ENCODE peak calls at places on chromosomes 4 and X, in four cellular contexts. Y, Q, H and N are unnamed samples.

GRCh38 chr4:6469144-6469543 is 3.3 kb downstream of the PPP2R2C start:
- DNase-seq in Y (no peak), Q (no peak), H (no peak), N (no peak)

GRCh38 chrX:151004085-151004484 is 20.9 kb downstream of the HMGB3 start:
- DNase-seq in Y (no peak), Q (no peak), H (no peak), N (peak; percentile 32)

GRCh38 chr4:107292979-107293378 is 256.9 kb upstream of the DKK2 start:
- DNase-seq in Y (no peak), Q (no peak), H (no peak), N (no peak)

GRCh38 chrX:10146350-10146749 is 10.4 kb upstream of the CLCN4 start:
- DNase-seq in Y (no peak), Q (no peak), H (no peak), N (peak; percentile 12)

GRCh38 chr4:156388826-156389225 is 435.2 kb upstream of the CTSO start:
- DNase-seq in Y (peak; percentile 45), Q (peak; percentile 80), H (no peak), N (peak; percentile 70)

GRCh38 chrX:106740193-106740780 is 13.8 kb downstream of the RNF128 start:
- DNase-seq in Y (no peak), Q (no peak), H (no peak), N (no peak)

GRCh38 chr4:156347412-156348075 is 393.9 kb upstream of the CTSO start:
- DNase-seq in Y (peak; percentile 74), Q (peak; percentile 35), H (no peak), N (peak; percentile 25)

GRCh38 chr4:163693776-163694175 is 199.3 kb downstream of the TMA16 start:
- DNase-seq in Y (peak; percentile 92), Q (peak; percentile 72), H (no peak), N (no peak)

GRCh38 chr4:40980318-40980883 is 230.6 kb downstream of the NSUN7 start:
- DNase-seq in Y (no peak), Q (no peak), H (no peak), N (peak; percentile 29)

GRCh38 chr4:74023709-74024108 is 14.8 kb downstream of the CXCL3 start:
- DNase-seq in Y (no peak), Q (no peak), H (no peak), N (no peak)

GRCh38 chrX:122850326-122850725 is 333.8 kb upstream of the GRIA3 start:
- DNase-seq in Y (peak; percentile 43), Q (peak; percentile 16), H (no peak), N (no peak)

GRCh38 chrX:123424546-123424945 is 240.5 kb downstream of the GRIA3 start:
- DNase-seq in Y (peak; percentile 82), Q (peak; percentile 60), H (no peak), N (peak; percentile 66)

GRCh38 chrX:1601768-1602085 is 10.3 kb downstream of the AKAP17A start:
- DNase-seq in Y (no peak), Q (no peak), H (peak; percentile 35), N (no peak)

GRCh38 chr4:129545599-129546278 is 449.8 kb downstream of the C4orf33 start:
- DNase-seq in Y (peak; percentile 31), Q (peak; percentile 35), H (peak; percentile 67), N (no peak)

GRCh38 chrX:107573016-107573415 is 55.3 kb upstream of the PRPS1 start:
- DNase-seq in Y (no peak), Q (no peak), H (no peak), N (no peak)

GRCh38 chr4:33518852-33519251 is 2725.5 kb downstream of the ARAP2 start:
- DNase-seq in Y (no peak), Q (no peak), H (no peak), N (no peak)

GRCh38 chr4:5821665-5822358 is 71.1 kb downstream of the CRMP1 start:
- DNase-seq in Y (no peak), Q (no peak), H (no peak), N (no peak)

GRCh38 chr4:87961993-87962791 is 13.3 kb upstream of the SPP1 start:
- DNase-seq in Y (peak; percentile 60), Q (peak; percentile 66), H (no peak), N (peak; percentile 39)

GRCh38 chr4:94419956-94420355 is 31.8 kb upstream of the PDLIM5 start:
- DNase-seq in Y (peak; percentile 64), Q (peak; percentile 74), H (no peak), N (peak; percentile 33)

GRCh38 chr4:121706595-121707021 is 9.8 kb upstream of the ANXA5 start:
- DNase-seq in Y (peak; percentile 95), Q (peak; percentile 83), H (no peak), N (peak; percentile 93)

GRCh38 chr4:185309770-185310169 is 86.0 kb downstream of the LRP2BP start:
- DNase-seq in Y (no peak), Q (no peak), H (no peak), N (no peak)

GRCh38 chrX:121216979-121217378 is 169.6 kb downstream of the GLUD2 start:
- DNase-seq in Y (no peak), Q (no peak), H (no peak), N (no peak)

GRCh38 chrX:150357790-150358189 is 5.3 kb upstream of the MAMLD1 start:
- DNase-seq in Y (no peak), Q (no peak), H (no peak), N (no peak)

GRCh38 chr4:123943976-123944375 is 547.4 kb downstream of the SPRY1 start:
- DNase-seq in Y (no peak), Q (no peak), H (no peak), N (peak; percentile 34)

GRCh38 chr4:121829511-121829910 is 5.8 kb upstream of the CCNA2 start:
- DNase-seq in Y (no peak), Q (no peak), H (no peak), N (peak; percentile 24)

GRCh38 chrX:40244980-40245379 is 147.2 kb upstream of the BCOR start:
- DNase-seq in Y (peak; percentile 35), Q (peak; percentile 76), H (no peak), N (no peak)

GRCh38 chrX:110944323-110944761 is 148.7 kb upstream of the CHRDL1 start:
- DNase-seq in Y (no peak), Q (no peak), H (no peak), N (no peak)

GRCh38 chr4:141233673-141234072 is 13.0 kb downstream of the ZNF330 start:
- DNase-seq in Y (no peak), Q (no peak), H (no peak), N (no peak)

GRCh38 chr4:1201851-1202525 is 29.6 kb upstream of the SPON2 start:
- DNase-seq in Y (peak; percentile 61), Q (peak; percentile 93), H (peak; percentile 73), N (peak; percentile 88)

GRCh38 chr4:159069922-159070321 is 33.0 kb upstream of the RAPGEF2 start:
- DNase-seq in Y (peak; percentile 80), Q (peak; percentile 56), H (no peak), N (peak; percentile 92)

DNA sequence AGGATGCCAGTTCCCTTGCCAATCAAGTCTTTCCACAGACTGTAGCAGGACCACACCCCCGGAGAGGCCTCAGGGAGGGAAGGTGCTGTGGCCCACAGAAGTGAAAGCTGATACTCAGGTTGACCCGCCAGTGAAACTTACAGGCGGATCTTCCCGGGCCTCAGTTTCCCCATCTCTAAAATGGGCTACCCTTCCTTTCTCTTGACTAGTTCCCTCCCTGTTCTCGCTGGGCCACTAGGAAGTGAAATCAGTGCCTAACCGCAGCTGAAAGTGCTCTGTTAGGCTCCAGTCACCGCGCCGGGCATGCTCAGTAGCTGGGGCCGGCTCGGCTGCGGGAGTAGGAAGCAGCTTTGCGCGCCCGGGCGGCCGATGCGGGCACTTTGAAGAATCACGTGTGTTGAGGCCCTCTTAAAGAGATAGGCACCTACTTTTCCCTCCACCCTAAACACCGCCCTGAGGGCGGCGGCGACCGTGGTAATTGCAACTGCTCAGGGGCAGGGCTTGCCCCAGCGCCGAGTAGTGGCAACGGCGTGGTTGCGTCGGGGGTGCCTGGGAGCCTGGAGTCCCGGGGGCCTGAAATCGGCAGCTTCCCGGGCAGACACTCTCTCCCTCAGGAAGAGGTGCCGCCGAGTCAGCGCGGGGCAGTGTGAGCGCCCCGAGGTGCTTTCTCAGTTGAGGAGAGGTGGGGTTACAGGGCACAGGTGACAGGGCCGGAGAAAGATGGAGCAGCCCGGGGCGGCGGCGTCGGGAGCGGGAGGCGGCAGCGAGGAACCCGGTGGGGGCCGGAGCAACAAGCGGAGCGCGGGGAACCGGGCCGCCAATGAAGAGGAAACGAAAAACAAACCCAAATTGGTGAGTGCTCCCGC is at the start of gene DIAPH2:
- DNase-seq in Y (peak; percentile 69), Q (peak; percentile 85), H (peak; percentile 85), N (peak; percentile 76)
- TF ChIP-seq CTCF in Y (no peak), Q (peak; percentile 24), H (no peak), N (peak; percentile 23)

GRCh38 chr4:3128058-3128457 is 53.6 kb downstream of the HTT start:
- DNase-seq in Y (no peak), Q (no peak), H (no peak), N (no peak)

GRCh38 chr4:3127129-3127528 is 52.6 kb downstream of the HTT start:
- DNase-seq in Y (no peak), Q (no peak), H (no peak), N (no peak)

GRCh38 chr4:3124070-3124767 is 49.7 kb downstream of the HTT start:
- DNase-seq in Y (no peak), Q (no peak), H (no peak), N (no peak)

GRCh38 chr4:3130826-3131225 is 56.3 kb downstream of the HTT start:
- DNase-seq in Y (no peak), Q (no peak), H (no peak), N (no peak)

DNA sequence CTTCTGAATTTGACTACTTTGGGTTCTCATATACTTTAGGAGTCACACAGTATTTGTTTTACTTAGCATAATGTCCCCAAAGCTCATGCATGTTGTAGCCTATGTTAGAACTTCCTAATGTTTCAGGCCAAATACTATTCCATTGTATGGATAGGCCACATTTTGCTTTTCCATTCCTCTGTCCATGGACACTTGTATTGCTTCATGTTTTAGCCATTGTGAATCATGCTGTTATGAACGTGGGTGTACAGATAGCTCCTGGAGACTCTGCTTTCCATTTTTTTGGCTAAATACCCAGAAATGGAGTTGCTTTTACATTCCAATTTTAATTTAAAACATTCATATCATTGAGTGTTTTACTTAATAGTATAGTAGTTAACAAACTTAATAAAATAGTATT is 54.5 kb downstream of the HTT start:
- DNase-seq in Y (peak; percentile 23), Q (peak; percentile 58), H (no peak), N (peak; percentile 47)
- H3K4me3 ChIP-seq in Y (no peak overlapping the region), Q (no peak overlapping the region), H (no peak overlapping the region), N (no peak overlapping the region)

DNA sequence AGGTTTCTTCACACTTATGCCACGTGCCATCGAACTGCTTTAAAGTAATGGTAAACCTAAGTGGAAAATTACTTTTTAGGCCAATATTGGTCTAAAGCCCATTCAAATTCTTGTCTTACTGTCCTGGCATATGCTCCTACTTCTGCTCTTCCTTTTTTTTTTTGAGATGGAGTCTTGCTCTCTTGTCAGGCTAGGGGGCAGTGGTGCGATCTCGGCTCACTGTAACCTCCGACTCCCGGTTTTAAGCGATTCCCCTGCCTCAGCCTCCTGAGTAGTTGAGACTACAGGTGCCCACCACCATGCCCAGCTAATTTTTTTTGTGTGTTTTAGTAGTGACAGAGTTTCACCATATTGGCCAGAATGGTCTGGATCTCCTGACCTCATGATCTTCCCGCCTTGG is 129.0 kb upstream of the TECRL start:
- DNase-seq in Y (no peak), Q (no peak), H (no peak), N (no peak)
- TF ChIP-seq CTCF in Y (no peak), Q (no peak), H (no peak), N (no peak)

GRCh38 chr4:83107636-83108035 is 6.9 kb downstream of the PLAC8 start:
- DNase-seq in Y (no peak), Q (no peak), H (no peak), N (no peak)

GRCh38 chr4:83110222-83110945 is 4.1 kb downstream of the PLAC8 start:
- DNase-seq in Y (peak; percentile 65), Q (peak; percentile 80), H (peak; percentile 85), N (peak; percentile 81)

GRCh38 chr4:83108101-83108861 is 6.2 kb downstream of the PLAC8 start:
- DNase-seq in Y (no peak), Q (no peak), H (no peak), N (no peak)

GRCh38 chr4:83110970-83111369 is 3.6 kb downstream of the PLAC8 start:
- DNase-seq in Y (no peak), Q (no peak), H (no peak), N (no peak)

GRCh38 chr4:83109480-83110221 is 4.9 kb downstream of the PLAC8 start:
- DNase-seq in Y (no peak), Q (peak; percentile 18), H (no peak), N (peak; percentile 35)
- H3K4me3 ChIP-seq in Y (peak overlapping the region; percentile 67), Q (peak overlapping the region; percentile 59), H (peak overlapping the region; percentile 71), N (peak overlapping the region; percentile 65)